ENCODE peak calls at places on chromosomes 6 and 20, in ten cellular contexts. One of them, this sample, is unnamed.

GRCh38 chr6:1864496-1864895 is 254.8 kb downstream of the FOXC1 start:
- DNase-seq in mammary epithelial cell: no peak
- DNase-seq in AG04450: no peak
- DNase-seq in heart right ventricle: no peak
- DNase-seq in neural crest cell: no peak
- DNase-seq in transverse colon: no peak
- DNase-seq in breast epithelium: no peak
- DNase-seq in WTC11: no peak
- DNase-seq in B cell: no peak
- DNase-seq in endothelial cell of umbilical vein: no peak
- DNase-seq in this sample: no peak

GRCh38 chr6:98579941-98580340 is 254.4 kb upstream of the POU3F2 start:
- DNase-seq in endothelial cell of umbilical vein: no peak
- DNase-seq in neural crest cell: no peak
- DNase-seq in heart right ventricle: no peak
- DNase-seq in transverse colon: no peak
- DNase-seq in breast epithelium: no peak
- DNase-seq in mammary epithelial cell: peak
- DNase-seq in WTC11: no peak
- DNase-seq in B cell: no peak
- DNase-seq in AG04450: no peak
- DNase-seq in this sample: no peak

GRCh38 chr6:79040083-79040482 is 38.0 kb downstream of the PHIP start:
- DNase-seq in mammary epithelial cell: peak
- DNase-seq in endothelial cell of umbilical vein: no peak
- DNase-seq in heart right ventricle: no peak
- DNase-seq in transverse colon: no peak
- DNase-seq in B cell: no peak
- DNase-seq in neural crest cell: no peak
- DNase-seq in WTC11: no peak
- DNase-seq in AG04450: no peak
- DNase-seq in breast epithelium: no peak
- DNase-seq in this sample: no peak

GRCh38 chr6:14876778-14877613 is 368.9 kb upstream of the JARID2 start:
- DNase-seq in transverse colon: no peak
- DNase-seq in mammary epithelial cell: peak
- DNase-seq in WTC11: no peak
- DNase-seq in endothelial cell of umbilical vein: peak
- DNase-seq in breast epithelium: no peak
- DNase-seq in AG04450: peak
- DNase-seq in heart right ventricle: peak
- DNase-seq in neural crest cell: no peak
- DNase-seq in B cell: peak
- DNase-seq in this sample: peak

GRCh38 chr6:42821846-42822245 is 40.0 kb downstream of the BICRAL start:
- DNase-seq in neural crest cell: no peak
- DNase-seq in transverse colon: no peak
- DNase-seq in breast epithelium: no peak
- DNase-seq in heart right ventricle: no peak
- DNase-seq in B cell: no peak
- DNase-seq in endothelial cell of umbilical vein: no peak
- DNase-seq in AG04450: no peak
- DNase-seq in mammary epithelial cell: no peak
- DNase-seq in WTC11: no peak
- DNase-seq in this sample: no peak

GRCh38 chr20:32007787-32008616 is 2.2 kb upstream of the CCM2L start:
- DNase-seq in transverse colon: no peak
- DNase-seq in B cell: no peak
- DNase-seq in endothelial cell of umbilical vein: peak
- DNase-seq in neural crest cell: no peak
- DNase-seq in mammary epithelial cell: no peak
- DNase-seq in AG04450: no peak
- DNase-seq in breast epithelium: no peak
- DNase-seq in heart right ventricle: peak
- DNase-seq in WTC11: peak
- DNase-seq in this sample: no peak

GRCh38 chr6:143634486-143634885 is 43.3 kb upstream of the PHACTR2 start:
- DNase-seq in B cell: no peak
- DNase-seq in breast epithelium: no peak
- DNase-seq in transverse colon: no peak
- DNase-seq in neural crest cell: no peak
- DNase-seq in mammary epithelial cell: peak
- DNase-seq in WTC11: no peak
- DNase-seq in endothelial cell of umbilical vein: no peak
- DNase-seq in heart right ventricle: no peak
- DNase-seq in AG04450: no peak
- DNase-seq in this sample: no peak

GRCh38 chr20:17953935-17954334 is 14.7 kb downstream of the SNX5 start:
- DNase-seq in endothelial cell of umbilical vein: no peak
- DNase-seq in transverse colon: no peak
- DNase-seq in mammary epithelial cell: no peak
- DNase-seq in WTC11: no peak
- DNase-seq in B cell: no peak
- DNase-seq in breast epithelium: no peak
- DNase-seq in heart right ventricle: no peak
- DNase-seq in neural crest cell: no peak
- DNase-seq in AG04450: no peak
- DNase-seq in this sample: no peak

GRCh38 chr6:142659661-142660060 is 285.3 kb downstream of the HIVEP2 start:
- DNase-seq in heart right ventricle: no peak
- DNase-seq in WTC11: no peak
- DNase-seq in endothelial cell of umbilical vein: no peak
- DNase-seq in mammary epithelial cell: no peak
- DNase-seq in AG04450: no peak
- DNase-seq in breast epithelium: no peak
- DNase-seq in transverse colon: no peak
- DNase-seq in neural crest cell: no peak
- DNase-seq in B cell: no peak
- DNase-seq in this sample: no peak

GRCh38 chr6:135546680-135547418 is 49.3 kb upstream of the AHI1 start:
- DNase-seq in neural crest cell: no peak
- DNase-seq in WTC11: no peak
- DNase-seq in mammary epithelial cell: no peak
- DNase-seq in breast epithelium: no peak
- DNase-seq in heart right ventricle: peak
- DNase-seq in transverse colon: no peak
- DNase-seq in AG04450: no peak
- DNase-seq in endothelial cell of umbilical vein: no peak
- DNase-seq in B cell: no peak
- DNase-seq in this sample: no peak
- TF ChIP-seq CTCF in neural crest cell: no peak
- TF ChIP-seq CTCF in WTC11: no peak
- TF ChIP-seq CTCF in mammary epithelial cell: no peak
- TF ChIP-seq CTCF in breast epithelium: no peak
- TF ChIP-seq CTCF in heart right ventricle: no peak
- TF ChIP-seq CTCF in transverse colon: no peak
- TF ChIP-seq CTCF in AG04450: no peak
- TF ChIP-seq CTCF in endothelial cell of umbilical vein: no peak
- TF ChIP-seq CTCF in B cell: no peak
- TF ChIP-seq CTCF in this sample: no peak

DNA sequence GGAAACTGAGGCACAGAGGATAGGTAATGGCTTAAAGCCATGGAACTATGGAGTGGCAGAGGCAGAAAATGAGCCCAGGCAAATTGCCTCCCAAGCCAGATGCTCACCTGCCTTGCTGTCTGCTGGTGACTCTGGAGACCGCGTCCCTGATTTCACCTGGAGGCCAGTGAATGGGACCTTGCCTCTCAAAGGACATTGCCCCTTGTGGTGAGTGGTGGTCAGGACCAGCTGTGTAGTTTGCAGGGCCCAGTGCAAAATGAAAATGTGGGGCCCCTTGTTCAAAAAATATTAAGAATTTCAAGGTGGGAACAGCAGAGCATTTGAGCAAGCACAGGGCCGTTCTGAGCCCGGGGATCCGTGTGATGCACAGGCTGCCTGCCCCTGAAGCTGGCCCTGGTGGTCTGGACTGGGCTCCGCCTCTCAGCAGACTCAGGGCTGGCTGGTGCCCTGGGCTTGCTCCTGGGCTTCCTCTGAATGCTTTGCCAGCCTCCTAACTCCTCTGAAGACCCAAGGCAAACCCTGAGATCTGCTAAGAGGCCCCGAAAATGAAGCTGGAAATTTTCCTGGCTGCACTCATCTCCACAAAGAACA is 19.8 kb upstream of the KCNG1 start:
- DNase-seq in endothelial cell of umbilical vein: no peak
- DNase-seq in heart right ventricle: no peak
- DNase-seq in B cell: no peak
- DNase-seq in breast epithelium: no peak
- DNase-seq in AG04450: no peak
- DNase-seq in WTC11: peak
- DNase-seq in mammary epithelial cell: no peak
- DNase-seq in neural crest cell: no peak
- DNase-seq in transverse colon: no peak
- DNase-seq in this sample: no peak
- TF ChIP-seq CTCF in endothelial cell of umbilical vein: no peak
- TF ChIP-seq CTCF in heart right ventricle: no peak
- TF ChIP-seq CTCF in B cell: no peak
- TF ChIP-seq CTCF in breast epithelium: no peak
- TF ChIP-seq CTCF in AG04450: no peak
- TF ChIP-seq CTCF in WTC11: peak
- TF ChIP-seq CTCF in mammary epithelial cell: no peak
- TF ChIP-seq CTCF in neural crest cell: peak
- TF ChIP-seq CTCF in transverse colon: no peak
- TF ChIP-seq CTCF in this sample: no peak

DNA sequence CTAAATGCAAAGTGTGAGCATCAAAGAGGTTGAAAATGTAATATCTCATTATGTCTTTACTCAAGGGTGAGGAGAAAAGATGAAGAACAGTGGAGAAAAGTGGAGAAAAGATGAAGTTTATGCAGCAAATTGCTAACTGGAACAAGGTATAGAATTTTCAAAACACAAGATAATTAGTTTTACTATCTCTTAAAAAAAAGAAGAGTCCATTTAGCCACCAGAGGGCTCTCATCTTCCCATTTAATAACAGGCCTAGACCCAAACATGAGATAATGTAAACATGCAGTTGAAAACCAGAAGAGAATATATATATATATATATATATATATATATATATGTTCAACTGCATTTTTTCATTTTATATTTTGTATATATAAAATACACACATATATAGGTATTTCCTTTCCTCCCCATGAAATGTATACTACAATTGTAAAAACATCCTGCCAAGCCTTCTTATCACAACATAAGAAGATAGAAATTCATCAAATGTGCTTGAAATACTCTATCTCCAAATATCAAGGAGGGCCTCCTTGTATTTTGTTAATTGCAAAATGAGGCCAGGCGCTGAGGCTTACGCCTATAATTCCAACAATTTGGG is 78.4 kb downstream of the ADTRP start:
- DNase-seq in mammary epithelial cell: peak
- DNase-seq in WTC11: no peak
- DNase-seq in transverse colon: no peak
- DNase-seq in breast epithelium: no peak
- DNase-seq in B cell: no peak
- DNase-seq in endothelial cell of umbilical vein: peak
- DNase-seq in heart right ventricle: no peak
- DNase-seq in AG04450: no peak
- DNase-seq in neural crest cell: no peak
- DNase-seq in this sample: no peak
- TF ChIP-seq CTCF in mammary epithelial cell: peak
- TF ChIP-seq CTCF in WTC11: no peak
- TF ChIP-seq CTCF in transverse colon: peak
- TF ChIP-seq CTCF in breast epithelium: no peak
- TF ChIP-seq CTCF in B cell: peak
- TF ChIP-seq CTCF in endothelial cell of umbilical vein: no peak
- TF ChIP-seq CTCF in heart right ventricle: peak
- TF ChIP-seq CTCF in AG04450: peak
- TF ChIP-seq CTCF in neural crest cell: peak
- TF ChIP-seq CTCF in this sample: peak

GRCh38 chr20:43459022-43459942 is 1.6 kb downstream of the SRSF6 start:
- DNase-seq in mammary epithelial cell: peak
- DNase-seq in transverse colon: peak
- DNase-seq in neural crest cell: peak
- DNase-seq in breast epithelium: no peak
- DNase-seq in AG04450: no peak
- DNase-seq in B cell: no peak
- DNase-seq in heart right ventricle: no peak
- DNase-seq in WTC11: no peak
- DNase-seq in endothelial cell of umbilical vein: peak
- DNase-seq in this sample: no peak

GRCh38 chr20:43458422-43458924 is 777 bp downstream of the SRSF6 start:
- DNase-seq in neural crest cell: no peak
- DNase-seq in B cell: no peak
- DNase-seq in AG04450: no peak
- DNase-seq in breast epithelium: no peak
- DNase-seq in mammary epithelial cell: peak
- DNase-seq in WTC11: no peak
- DNase-seq in endothelial cell of umbilical vein: peak
- DNase-seq in heart right ventricle: no peak
- DNase-seq in transverse colon: no peak
- DNase-seq in this sample: peak

GRCh38 chr20:43460172-43460829 is 2.6 kb downstream of the SRSF6 start:
- DNase-seq in endothelial cell of umbilical vein: peak
- DNase-seq in WTC11: no peak
- DNase-seq in B cell: no peak
- DNase-seq in breast epithelium: no peak
- DNase-seq in mammary epithelial cell: no peak
- DNase-seq in heart right ventricle: no peak
- DNase-seq in AG04450: no peak
- DNase-seq in neural crest cell: no peak
- DNase-seq in transverse colon: no peak
- DNase-seq in this sample: no peak

GRCh38 chr20:43457640-43458421 is at the start of gene SRSF6:
- DNase-seq in neural crest cell: peak
- DNase-seq in AG04450: peak
- DNase-seq in transverse colon: peak
- DNase-seq in heart right ventricle: peak
- DNase-seq in breast epithelium: peak
- DNase-seq in endothelial cell of umbilical vein: peak
- DNase-seq in mammary epithelial cell: peak
- DNase-seq in B cell: peak
- DNase-seq in WTC11: peak
- DNase-seq in this sample: peak

DNA sequence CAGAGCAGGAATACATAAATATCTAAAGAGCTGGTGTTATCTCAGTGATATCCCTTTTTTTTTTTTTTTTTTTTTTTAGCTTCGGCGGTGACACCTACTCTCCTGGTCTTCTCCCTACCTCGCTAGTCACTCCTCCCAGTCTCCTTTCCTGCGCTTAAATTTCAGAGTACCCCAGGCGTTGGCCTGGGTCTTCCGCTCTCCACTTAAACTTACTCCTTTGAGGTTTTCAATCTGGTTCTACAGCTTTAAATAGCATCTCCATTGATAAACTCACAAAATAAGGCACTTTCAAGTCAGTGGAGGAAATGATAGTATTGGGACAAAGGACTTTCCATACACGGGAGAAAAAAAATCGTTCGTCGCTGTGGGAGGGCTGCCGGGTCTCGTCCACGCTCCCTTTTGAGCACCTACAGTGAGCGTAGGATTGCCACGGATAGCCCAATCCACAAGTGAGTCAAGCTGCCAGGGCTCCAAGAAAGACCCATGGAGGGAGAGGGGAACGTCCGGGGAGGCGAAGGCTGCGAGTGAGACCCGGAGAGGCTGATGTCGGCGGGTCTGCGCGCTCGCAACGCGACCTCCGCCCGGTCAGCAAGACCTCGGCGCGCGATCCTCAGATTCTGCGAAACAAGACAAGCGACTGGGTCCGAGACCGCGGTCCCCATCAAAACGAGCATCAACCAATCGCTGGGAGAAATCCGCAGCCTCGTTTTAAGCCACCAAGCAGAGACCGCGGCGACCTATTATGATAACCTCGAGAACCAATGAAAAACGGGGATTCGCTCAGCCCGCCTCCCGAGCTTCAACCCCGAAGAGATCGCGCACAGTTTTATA is 672 bp upstream of the SRSF6 start:
- DNase-seq in transverse colon: peak
- DNase-seq in endothelial cell of umbilical vein: peak
- DNase-seq in mammary epithelial cell: peak
- DNase-seq in heart right ventricle: peak
- DNase-seq in AG04450: peak
- DNase-seq in B cell: peak
- DNase-seq in breast epithelium: peak
- DNase-seq in neural crest cell: peak
- DNase-seq in WTC11: peak
- DNase-seq in this sample: peak
- TF ChIP-seq CTCF in transverse colon: no peak
- TF ChIP-seq CTCF in endothelial cell of umbilical vein: no peak
- TF ChIP-seq CTCF in mammary epithelial cell: no peak
- TF ChIP-seq CTCF in heart right ventricle: no peak
- TF ChIP-seq CTCF in AG04450: no peak
- TF ChIP-seq CTCF in B cell: no peak
- TF ChIP-seq CTCF in breast epithelium: no peak
- TF ChIP-seq CTCF in neural crest cell: no peak
- TF ChIP-seq CTCF in WTC11: no peak
- TF ChIP-seq CTCF in this sample: no peak